ENCODE peak calls at places on chromosomes 16 and 17, in four cellular contexts. D is K562, X is GM12878, W is HepG2. G is an unnamed sample.

GRCh38 chr17:4520881-4521600 is 22.4 kb downstream of the SPNS2 start:
- DNase-seq in D (no peak), W (no peak), X (no peak), G (no peak)

GRCh38 chr17:71071837-71072236 is 902.5 kb downstream of the KCNJ2 start:
- DNase-seq in D (no peak), X (no peak), W (peak), G (no peak)

GRCh38 chr16:22948603-22949368 is 134.8 kb downstream of the HS3ST2 start:
- DNase-seq in W (peak), D (peak), X (peak), G (peak)

GRCh38 chr17:79132271-79133064 is 57.8 kb downstream of the ENGASE start:
- DNase-seq in X (no peak), D (no peak), W (no peak), G (no peak)

GRCh38 chr17:17021194-17021863 is 20.9 kb upstream of the MPRIP start:
- DNase-seq in D (peak), X (no peak), W (peak), G (no peak)

GRCh38 chr17:75842963-75843576 is 1.1 kb downstream of the UNC13D start:
- DNase-seq in D (no peak), X (no peak), W (no peak), G (no peak)

GRCh38 chr16:583470-583814 is 6.4 kb upstream of the RAB40C start:
- DNase-seq in D (no peak), X (no peak), W (no peak), G (no peak)

GRCh38 chr17:70119545-70119944 is 44.5 kb downstream of the KCNJ16 start:
- DNase-seq in W (no peak), X (no peak), D (no peak), G (no peak)

GRCh38 chr17:79294459-79295071 is 219.9 kb downstream of the ENGASE start:
- DNase-seq in X (no peak), D (peak), W (peak), G (peak)

GRCh38 chr16:27318399-27319256 is 4.9 kb downstream of the IL4R start:
- DNase-seq in W (no peak), D (no peak), X (no peak), G (no peak)

GRCh38 chr17:869067-869466 is 86.9 kb downstream of the MRM3 start:
- DNase-seq in X (no peak), D (no peak), W (no peak), G (no peak)

GRCh38 chr17:39754958-39755549 is 17.3 kb downstream of the GRB7 start:
- DNase-seq in D (no peak), X (no peak), W (no peak), G (no peak)

GRCh38 chr17:16924701-16925440 is 47.0 kb downstream of the TNFRSF13B start:
- DNase-seq in D (no peak), W (no peak), X (no peak), G (no peak)

GRCh38 chr16:21084631-21085235 is 65.9 kb downstream of the DNAH3 start:
- DNase-seq in W (peak), D (no peak), X (no peak), G (no peak)

GRCh38 chr17:47983492-47984223 is 12.7 kb downstream of the CDK5RAP3 start:
- DNase-seq in X (no peak), D (no peak), W (no peak), G (no peak)

GRCh38 chr17:63998050-63998720 is at the start of gene PRR29:
- DNase-seq in D (peak), W (peak), X (no peak), G (peak)

GRCh38 chr17:27540300-27541105 is 84.3 kb downstream of the KSR1 start:
- DNase-seq in X (no peak), D (no peak), W (peak), G (no peak)

GRCh38 chr16:81458149-81458669 is 13.6 kb downstream of the CMIP start:
- DNase-seq in X (no peak), W (no peak), D (no peak), G (no peak)

GRCh38 chr17:64057701-64058263 is 37.3 kb upstream of the ICAM2 start:
- DNase-seq in X (no peak), W (peak), D (no peak), G (no peak)

GRCh38 chr16:49921106-49921505 is 65.2 kb upstream of the ZNF423 start:
- DNase-seq in X (no peak), W (no peak), D (no peak), G (no peak)

GRCh38 chr17:68184816-68185436 is 62.9 kb upstream of the AMZ2 start:
- DNase-seq in W (no peak), D (no peak), X (no peak), G (no peak)

GRCh38 chr17:3474212-3474611 is 1.6 kb upstream of the ASPA start:
- DNase-seq in D (no peak), X (no peak), W (peak), G (no peak)

GRCh38 chr16:54283735-54284318 is 2.8 kb downstream of the IRX3 start:
- DNase-seq in D (no peak), X (no peak), W (no peak), G (no peak)

GRCh38 chr17:27382025-27382424 is 74.2 kb upstream of the KSR1 start:
- DNase-seq in X (no peak), W (no peak), D (no peak), G (no peak)

GRCh38 chr17:18997650-18998196 is 6.8 kb downstream of the FAM83G start:
- DNase-seq in D (peak), W (no peak), X (no peak), G (no peak)

GRCh38 chr16:75424096-75424762 is 9.1 kb downstream of the CFDP1 start:
- DNase-seq in D (no peak), X (no peak), W (peak), G (no peak)

GRCh38 chr17:46772013-46772878 is 46.2 kb downstream of the WNT3 start:
- DNase-seq in D (no peak), X (no peak), W (peak), G (peak)

GRCh38 chr16:58451945-58452401 is 48.0 kb upstream of the NDRG4 start:
- DNase-seq in W (peak), X (no peak), D (no peak), G (no peak)

GRCh38 chr17:29155235-29155965 is 24.8 kb downstream of the MYO18A start:
- DNase-seq in D (peak), X (no peak), W (peak), G (no peak)

GRCh38 chr16:69567031-69567680 is 1.4 kb downstream of the NFAT5 start:
- DNase-seq in W (peak), D (no peak), X (no peak), G (peak)

GRCh38 chr16:55204094-55204493 is 119.9 kb upstream of the IRX6 start:
- DNase-seq in D (no peak), W (no peak), X (no peak), G (no peak)

GRCh38 chr17:77701996-77702395 is 256.5 kb upstream of the TNRC6C start:
- DNase-seq in X (no peak), D (no peak), W (no peak), G (no peak)

GRCh38 chr16:86491643-86492030 is 18.7 kb upstream of the FOXF1 start:
- DNase-seq in D (no peak), W (no peak), X (no peak), G (no peak)

GRCh38 chr17:51590071-51590470 is 329.7 kb downstream of the UTP18 start:
- DNase-seq in W (no peak), X (no peak), D (no peak), G (no peak)
- TF ChIP-seq FOXK2 in W (no peak), X (no peak), D (no peak), G (no peak)

DNA sequence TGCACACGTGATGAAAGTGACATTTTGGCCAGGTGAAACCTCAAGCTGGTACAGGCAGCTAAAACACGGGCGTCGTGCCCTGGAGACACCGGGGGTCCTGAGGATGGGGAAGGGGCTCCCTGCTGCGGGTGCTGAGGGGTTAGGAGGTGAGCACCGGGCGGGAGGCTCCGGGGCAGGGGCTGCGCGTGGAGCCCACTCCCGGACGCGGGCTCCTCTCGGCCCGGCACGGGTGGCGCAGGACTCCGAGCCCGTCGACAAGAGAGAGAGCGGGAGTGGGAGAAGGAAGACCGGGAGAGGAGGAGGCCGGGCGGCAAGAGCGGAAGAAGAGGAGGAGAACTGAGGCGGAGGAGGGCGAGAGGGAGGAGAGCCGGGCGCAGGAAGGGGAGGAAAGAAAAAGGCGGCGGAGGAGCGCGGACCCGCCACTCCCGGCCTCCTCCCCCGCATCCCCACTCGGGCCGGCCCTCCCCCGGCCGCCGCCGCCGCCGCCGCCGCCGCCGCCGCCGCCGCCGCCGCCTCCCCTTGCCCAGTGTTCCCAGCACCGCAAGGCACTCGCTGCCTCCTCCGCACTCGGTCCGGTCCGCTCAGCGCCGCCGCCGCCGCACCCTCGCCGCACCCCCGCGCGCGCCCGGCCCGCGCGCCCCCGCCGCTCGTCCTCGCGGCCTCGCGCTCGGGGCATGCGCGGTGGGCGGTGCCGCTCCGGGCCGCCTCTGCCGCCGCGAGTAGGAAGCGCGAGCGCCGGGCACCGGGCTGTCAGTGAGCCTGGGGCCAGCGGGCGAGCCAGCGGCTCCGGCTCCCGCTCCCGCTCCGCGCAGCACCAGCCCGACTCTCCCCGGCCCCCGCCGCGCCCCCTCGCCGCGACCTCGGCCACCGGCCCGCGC is at the start of gene PRKCA:
- DNase-seq in W (peak), D (peak), X (no peak), G (peak)
- TF ChIP-seq SP1 in W (no peak), D (no peak), X (no peak), G (no peak)

DNA sequence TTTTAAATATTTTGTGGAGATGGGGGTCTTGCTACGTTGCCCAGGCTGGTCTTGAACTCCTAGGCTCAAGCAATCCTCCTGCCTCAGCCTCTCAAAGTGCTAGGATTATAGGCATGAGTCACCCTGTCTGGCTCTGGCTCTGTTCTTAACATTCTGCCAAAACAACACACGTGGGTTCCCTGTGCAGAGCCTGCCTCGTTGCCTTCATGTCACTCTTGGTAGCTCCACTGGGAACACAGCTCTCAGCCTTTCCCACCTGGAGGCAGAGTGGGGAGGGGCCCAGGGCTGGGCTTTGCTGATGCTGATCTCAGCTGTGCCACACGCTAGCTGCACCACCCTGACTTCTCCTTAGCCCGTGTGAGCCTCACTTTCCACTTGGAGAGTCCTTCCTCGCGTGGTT is 19.3 kb downstream of the CRISPLD2 start:
- DNase-seq in W (no peak), D (no peak), X (no peak), G (no peak)
- TF ChIP-seq FOXK2 in W (no peak), D (no peak), X (no peak), G (no peak)

GRCh38 chr16:29154100-29154499 is 169.2 kb downstream of the LAT start:
- DNase-seq in X (no peak), D (peak), W (no peak), G (no peak)
- TF ChIP-seq SP1 in X (no peak), D (no peak), W (no peak), G (no peak)

GRCh38 chr17:34527908-34528470 is 51.4 kb upstream of the TMEM132E start:
- DNase-seq in X (no peak), W (no peak), D (peak), G (peak)
- TF ChIP-seq FOXK2 in X (no peak), W (no peak), D (no peak), G (no peak)

GRCh38 chr17:73722163-73722562 is 77.9 kb upstream of the SDK2 start:
- DNase-seq in X (no peak), W (no peak), D (no peak), G (no peak)
- TF ChIP-seq SP1 in X (no peak), W (no peak), D (no peak), G (no peak)

GRCh38 chr17:12318614-12319266 is 298.1 kb downstream of the MAP2K4 start:
- DNase-seq in W (no peak), D (no peak), X (no peak), G (no peak)

GRCh38 chr17:12320286-12320685 is 299.6 kb downstream of the MAP2K4 start:
- DNase-seq in X (no peak), D (no peak), W (no peak), G (no peak)

GRCh38 chr17:12313786-12314185 is 293.1 kb downstream of the MAP2K4 start:
- DNase-seq in W (no peak), X (no peak), D (no peak), G (no peak)

GRCh38 chr17:12312692-12313091 is 292.0 kb downstream of the MAP2K4 start:
- DNase-seq in X (no peak), W (no peak), D (no peak), G (no peak)

GRCh38 chr17:12316021-12316420 is 295.3 kb downstream of the MAP2K4 start:
- DNase-seq in W (no peak), X (no peak), D (no peak), G (no peak)
- TF ChIP-seq FOXK2 in W (no peak), X (no peak), D (no peak), G (no peak)

G was measured in HEK293T.